ENCODE peak calls at places on chromosome 13, in four cellular contexts. X is astrocyte of the cerebellum, S is T-helper 1 cell, V is left cardiac atrium. R is an unnamed sample.

GRCh38 chr13:77306458-77306857 is 20.4 kb downstream of the MYCBP2 start:
- DNase-seq in X (no peak), S (no peak), V (no peak), R (no peak)

GRCh38 chr13:30925429-30925828 is 7.0 kb upstream of the TEX26 start:
- DNase-seq in X (no peak), S (no peak), V (no peak), R (no peak)

GRCh38 chr13:49443327-49443688 is 556 bp downstream of the CAB39L start:
- DNase-seq in X (no peak), S (no peak), V (no peak), R (no peak)

GRCh38 chr13:113001251-113002140 is 32.5 kb downstream of the MCF2L start:
- DNase-seq in X (no peak), S (no peak), V (peak), R (no peak)

GRCh38 chr13:79457948-79458347 is 23.0 kb upstream of the NDFIP2 start:
- DNase-seq in X (no peak), S (no peak), V (no peak), R (peak)

GRCh38 chr13:34698953-34699352 is 243.1 kb upstream of the NBEA start:
- DNase-seq in X (no peak), S (no peak), V (no peak), R (no peak)

GRCh38 chr13:70758932-70759331 is 650.7 kb upstream of the KLHL1 start:
- DNase-seq in X (no peak), S (no peak), V (no peak), R (no peak)

GRCh38 chr13:101127741-101128353 is 288.5 kb downstream of the NALCN start:
- DNase-seq in X (peak), S (no peak), V (no peak), R (peak)

GRCh38 chr13:20470136-20470535 is 55.5 kb downstream of the CRYL1 start:
- DNase-seq in X (no peak), S (no peak), V (no peak), R (no peak)

GRCh38 chr13:45615501-45616101 is at the start of gene ERICH6B:
- DNase-seq in X (no peak), S (no peak), V (peak), R (no peak)

GRCh38 chr13:44437356-44438233 is 64.0 kb downstream of the SERP2 start:
- DNase-seq in X (no peak), S (no peak), V (no peak), R (no peak)

GRCh38 chr13:39749528-39749927 is 94.1 kb downstream of the COG6 start:
- DNase-seq in X (no peak), S (no peak), V (no peak), R (no peak)

GRCh38 chr13:99982021-99982740 is 597 bp downstream of the ZIC2 start:
- DNase-seq in X (no peak), S (no peak), V (no peak), R (no peak)

GRCh38 chr13:66794340-66795031 is 435.6 kb downstream of the PCDH9 start:
- DNase-seq in X (no peak), S (no peak), V (no peak), R (no peak)

GRCh38 chr13:113491418-113491883 is 940 bp upstream of the DCUN1D2 start:
- DNase-seq in X (no peak), S (no peak), V (peak), R (no peak)

GRCh38 chr13:40483601-40484000 is 182.8 kb downstream of the FOXO1 start:
- DNase-seq in X (no peak), S (no peak), V (no peak), R (no peak)

GRCh38 chr13:109198585-109198984 is 569.2 kb downstream of the MYO16 start:
- DNase-seq in X (no peak), S (no peak), V (no peak), R (no peak)

GRCh38 chr13:97496511-97496910 is 62.5 kb downstream of the RAP2A start:
- DNase-seq in X (no peak), S (no peak), V (no peak), R (no peak)

GRCh38 chr13:27607125-27607524 is 13.2 kb downstream of the LNX2 start:
- DNase-seq in X (peak), S (no peak), V (no peak), R (peak)

GRCh38 chr13:31038834-31039552 is 106.5 kb downstream of the TEX26 start:
- DNase-seq in X (peak), S (no peak), V (no peak), R (no peak)

GRCh38 chr13:39786091-39786490 is 130.6 kb downstream of the COG6 start:
- DNase-seq in X (no peak), S (no peak), V (no peak), R (no peak)

GRCh38 chr13:39601636-39602035 is 1.4 kb downstream of the LHFPL6 start:
- DNase-seq in X (no peak), S (no peak), V (no peak), R (no peak)

GRCh38 chr13:24052547-24052981 is 108.0 kb upstream of the SPATA13 start:
- DNase-seq in X (no peak), S (no peak), V (no peak), R (no peak)

GRCh38 chr13:78786399-78786879 is 127.5 kb upstream of the OBI1 start:
- DNase-seq in X (no peak), S (no peak), V (no peak), R (no peak)

GRCh38 chr13:52652980-52653303 is 306 bp downstream of the SUGT1 start:
- DNase-seq in X (no peak), S (no peak), V (no peak), R (no peak)

GRCh38 chr13:100063333-100063732 is 25.6 kb upstream of the PCCA start:
- DNase-seq in X (no peak), S (no peak), V (no peak), R (peak)

GRCh38 chr13:45473627-45474026 is 8.9 kb downstream of the COG3 start:
- DNase-seq in X (no peak), S (no peak), V (no peak), R (no peak)

GRCh38 chr13:83732755-83733154 is 149.5 kb downstream of the SLITRK1 start:
- DNase-seq in X (no peak), S (no peak), V (no peak), R (no peak)

GRCh38 chr13:44237276-44237767 is 136.3 kb upstream of the SERP2 start:
- DNase-seq in X (peak), S (no peak), V (peak), R (peak)

GRCh38 chr13:32039056-32039455 is 7.5 kb downstream of the FRY start:
- DNase-seq in X (no peak), S (no peak), V (no peak), R (no peak)

GRCh38 chr13:99269627-99270252 is 11.6 kb upstream of the GPR18 start:
- DNase-seq in X (peak), S (no peak), V (no peak), R (peak)

GRCh38 chr13:34107814-34108213 is 289.9 kb downstream of the RFC3 start:
- DNase-seq in X (no peak), S (no peak), V (no peak), R (no peak)

GRCh38 chr13:111534646-111535461 is 214.4 kb downstream of the TEX29 start:
- DNase-seq in X (no peak), S (no peak), V (no peak), R (no peak)

GRCh38 chr13:35143123-35143522 is 201.1 kb downstream of the NBEA start:
- DNase-seq in X (no peak), S (no peak), V (no peak), R (no peak)

GRCh38 chr13:40368123-40368891 is 298.1 kb downstream of the FOXO1 start:
- DNase-seq in X (no peak), S (no peak), V (no peak), R (no peak)

GRCh38 chr13:113629814-113630213 is 28.2 kb downstream of the ATP4B start:
- DNase-seq in X (no peak), S (no peak), V (peak), R (no peak)

R was measured in AG04450.